ENCODE peak calls at places on chromosomes 6 and 20, in four cellular contexts. One of them, this sample, is unnamed.

GRCh38 chr20:49936153-49937022 is at the start of gene RNF114:
- DNase-seq in HepG2: peak; percentile 87
- DNase-seq in K562: peak; percentile 99
- DNase-seq in SK-N-SH: peak; percentile 100
- DNase-seq in this sample: peak; percentile 88

GRCh38 chr20:43981535-43981934 is 66.9 kb downstream of the TOX2 start:
- DNase-seq in SK-N-SH: no peak
- DNase-seq in K562: no peak
- DNase-seq in HepG2: no peak
- DNase-seq in this sample: no peak

GRCh38 chr6:94658929-94659328 is 918.4 kb upstream of the MANEA start:
- DNase-seq in SK-N-SH: no peak
- DNase-seq in HepG2: no peak
- DNase-seq in K562: no peak
- DNase-seq in this sample: no peak

GRCh38 chr6:117290173-117290834 is 24.9 kb downstream of the VGLL2 start:
- DNase-seq in HepG2: no peak
- DNase-seq in K562: no peak
- DNase-seq in SK-N-SH: no peak
- DNase-seq in this sample: no peak

GRCh38 chr6:7805828-7806227 is 79.9 kb downstream of the BMP6 start:
- DNase-seq in HepG2: no peak
- DNase-seq in SK-N-SH: no peak
- DNase-seq in K562: no peak
- DNase-seq in this sample: no peak

GRCh38 chr6:3119040-3119723 is 671 bp downstream of the BPHL start:
- DNase-seq in SK-N-SH: no peak
- DNase-seq in HepG2: peak; percentile 84
- DNase-seq in K562: no peak
- DNase-seq in this sample: no peak

GRCh38 chr6:44494011-44494501 is 106.5 kb downstream of the CDC5L start:
- DNase-seq in K562: peak; percentile 54
- DNase-seq in HepG2: peak; percentile 80
- DNase-seq in SK-N-SH: no peak
- DNase-seq in this sample: no peak

GRCh38 chr20:25672659-25673058 is 24.0 kb downstream of the ZNF337 start:
- DNase-seq in HepG2: no peak
- DNase-seq in SK-N-SH: no peak
- DNase-seq in K562: no peak
- DNase-seq in this sample: no peak

GRCh38 chr20:50019466-50020256 is 36.9 kb downstream of the SNAI1 start:
- DNase-seq in SK-N-SH: no peak
- DNase-seq in HepG2: no peak
- DNase-seq in K562: no peak
- DNase-seq in this sample: no peak

GRCh38 chr20:46089076-46089337 is 755 bp downstream of the NCOA5 start:
- DNase-seq in SK-N-SH: no peak
- DNase-seq in HepG2: peak; percentile 15
- DNase-seq in K562: no peak
- DNase-seq in this sample: no peak

GRCh38 chr6:170050591-170051041 is 240.3 kb downstream of the DLL1 start:
- DNase-seq in K562: no peak
- DNase-seq in SK-N-SH: no peak
- DNase-seq in HepG2: no peak
- DNase-seq in this sample: no peak

GRCh38 chr20:44695295-44696230 is 19.6 kb upstream of the CCN5 start:
- DNase-seq in SK-N-SH: no peak
- DNase-seq in K562: no peak
- DNase-seq in HepG2: no peak
- DNase-seq in this sample: no peak

GRCh38 chr6:91098006-91098405 is 511.1 kb upstream of the MAP3K7 start:
- DNase-seq in HepG2: no peak
- DNase-seq in K562: no peak
- DNase-seq in SK-N-SH: no peak
- DNase-seq in this sample: no peak

GRCh38 chr6:149454405-149454848 is 30.4 kb downstream of the ZC3H12D start:
- DNase-seq in SK-N-SH: peak; percentile 56
- DNase-seq in K562: no peak
- DNase-seq in HepG2: no peak
- DNase-seq in this sample: no peak

GRCh38 chr20:23296841-23297701 is 53.5 kb upstream of the NXT1 start:
- DNase-seq in SK-N-SH: no peak
- DNase-seq in K562: no peak
- DNase-seq in HepG2: no peak
- DNase-seq in this sample: no peak

GRCh38 chr20:48286571-48287551 is 501.6 kb upstream of the SULF2 start:
- DNase-seq in SK-N-SH: peak; percentile 37
- DNase-seq in K562: no peak
- DNase-seq in HepG2: peak; percentile 63
- DNase-seq in this sample: no peak

GRCh38 chr6:37365791-37366190 is 12.0 kb downstream of the RNF8 start:
- DNase-seq in SK-N-SH: peak; percentile 37
- DNase-seq in HepG2: peak; percentile 42
- DNase-seq in K562: no peak
- DNase-seq in this sample: no peak

GRCh38 chr20:35823147-35823546 is 51.3 kb downstream of the PHF20 start:
- DNase-seq in HepG2: no peak
- DNase-seq in SK-N-SH: no peak
- DNase-seq in K562: peak; percentile 38
- DNase-seq in this sample: no peak

GRCh38 chr6:92047886-92048285 is 1371.5 kb downstream of the EPHA7 start:
- DNase-seq in K562: no peak
- DNase-seq in HepG2: no peak
- DNase-seq in SK-N-SH: no peak
- DNase-seq in this sample: no peak

GRCh38 chr6:33761922-33762629 is 15.4 kb upstream of the IP6K3 start:
- DNase-seq in K562: peak; percentile 87
- DNase-seq in SK-N-SH: peak; percentile 71
- DNase-seq in HepG2: peak; percentile 87
- DNase-seq in this sample: peak; percentile 66

GRCh38 chr6:139482184-139482751 is 107.8 kb upstream of the CITED2 start:
- DNase-seq in SK-N-SH: no peak
- DNase-seq in K562: no peak
- DNase-seq in HepG2: no peak
- DNase-seq in this sample: no peak

GRCh38 chr6:106730672-106731071 is 101.3 kb downstream of the QRSL1 start:
- DNase-seq in HepG2: no peak
- DNase-seq in K562: no peak
- DNase-seq in SK-N-SH: no peak
- DNase-seq in this sample: no peak

GRCh38 chr20:54335299-54335698 is 127.4 kb downstream of the PFDN4 start:
- DNase-seq in SK-N-SH: no peak
- DNase-seq in K562: no peak
- DNase-seq in HepG2: no peak
- DNase-seq in this sample: no peak

GRCh38 chr6:27623103-27623502 is 150.2 kb upstream of the ZNF184 start:
- DNase-seq in K562: no peak
- DNase-seq in SK-N-SH: no peak
- DNase-seq in HepG2: no peak
- DNase-seq in this sample: no peak

GRCh38 chr6:64483956-64484499 is 848.4 kb downstream of the PHF3 start:
- DNase-seq in K562: no peak
- DNase-seq in HepG2: no peak
- DNase-seq in SK-N-SH: no peak
- DNase-seq in this sample: no peak

GRCh38 chr20:33232486-33233072 is 3.2 kb upstream of the BPIFA1 start:
- DNase-seq in SK-N-SH: no peak
- DNase-seq in K562: no peak
- DNase-seq in HepG2: no peak
- DNase-seq in this sample: no peak

GRCh38 chr6:111239455-111239854 is 152.2 kb downstream of the SLC16A10 start:
- DNase-seq in SK-N-SH: no peak
- DNase-seq in HepG2: no peak
- DNase-seq in K562: no peak
- DNase-seq in this sample: no peak

GRCh38 chr6:153092082-153093013 is 38.7 kb downstream of the RGS17 start:
- DNase-seq in SK-N-SH: no peak
- DNase-seq in K562: no peak
- DNase-seq in HepG2: no peak
- DNase-seq in this sample: no peak

GRCh38 chr6:125310994-125311649 is 9.4 kb upstream of the HDDC2 start:
- DNase-seq in SK-N-SH: peak; percentile 49
- DNase-seq in HepG2: peak; percentile 68
- DNase-seq in K562: peak; percentile 50
- DNase-seq in this sample: no peak

GRCh38 chr6:32692019-32692418 is 25.6 kb upstream of the HLA-DQB1 start:
- DNase-seq in SK-N-SH: no peak
- DNase-seq in K562: no peak
- DNase-seq in HepG2: peak; percentile 35
- DNase-seq in this sample: no peak

GRCh38 chr6:138374230-138374629 is 3.5 kb upstream of the SMIM28 start:
- DNase-seq in HepG2: no peak
- DNase-seq in K562: no peak
- DNase-seq in SK-N-SH: no peak
- DNase-seq in this sample: no peak

GRCh38 chr6:13624871-13625288 is 9.7 kb downstream of the NOL7 start:
- DNase-seq in SK-N-SH: peak; percentile 53
- DNase-seq in HepG2: peak; percentile 65
- DNase-seq in K562: peak; percentile 57
- DNase-seq in this sample: peak; percentile 19

GRCh38 chr20:17615645-17616479 is 46.0 kb downstream of the DSTN start:
- DNase-seq in K562: no peak
- DNase-seq in HepG2: no peak
- DNase-seq in SK-N-SH: peak; percentile 9
- DNase-seq in this sample: no peak

GRCh38 chr6:151693366-151693765 is 114.1 kb upstream of the ESR1 start:
- DNase-seq in K562: no peak
- DNase-seq in HepG2: no peak
- DNase-seq in SK-N-SH: no peak
- DNase-seq in this sample: no peak

GRCh38 chr6:170130201-170130621 is 160.7 kb downstream of the DLL1 start:
- DNase-seq in HepG2: no peak
- DNase-seq in SK-N-SH: no peak
- DNase-seq in K562: no peak
- DNase-seq in this sample: no peak

GRCh38 chr6:26213334-26214075 is 126.3 kb downstream of the HFE start:
- DNase-seq in SK-N-SH: no peak
- DNase-seq in K562: no peak
- DNase-seq in HepG2: no peak
- DNase-seq in this sample: no peak

GRCh38 chr6:169185692-169186485 is 67.8 kb downstream of the THBS2 start:
- DNase-seq in SK-N-SH: no peak
- DNase-seq in K562: no peak
- DNase-seq in HepG2: no peak
- DNase-seq in this sample: no peak

DNA sequence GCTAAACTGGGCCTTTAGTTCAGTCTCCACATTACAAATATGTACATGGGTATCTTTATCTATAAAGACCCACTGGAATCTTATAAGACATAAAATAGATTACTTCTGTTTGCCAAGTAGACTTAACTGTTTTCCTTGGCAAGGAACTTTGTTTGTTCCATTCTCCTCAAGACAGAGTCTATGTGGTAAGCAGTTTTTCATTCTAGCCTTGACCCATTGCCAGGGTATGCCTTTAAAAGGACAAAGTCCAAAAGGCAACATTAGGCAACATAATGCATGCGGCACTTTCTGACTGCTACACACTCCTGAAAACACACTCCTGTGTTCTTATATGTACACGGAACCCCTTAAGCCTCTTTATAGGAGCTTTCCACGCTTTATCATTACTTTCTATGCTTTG is 20.4 kb downstream of the VNN1 start:
- DNase-seq in HepG2: no peak
- DNase-seq in K562: no peak
- DNase-seq in SK-N-SH: no peak
- DNase-seq in this sample: no peak
- TF ChIP-seq FOXJ3 in HepG2: no peak
- TF ChIP-seq FOXJ3 in K562: no peak
- TF ChIP-seq FOXJ3 in SK-N-SH: no peak
- TF ChIP-seq FOXJ3 in this sample: no peak

DNA sequence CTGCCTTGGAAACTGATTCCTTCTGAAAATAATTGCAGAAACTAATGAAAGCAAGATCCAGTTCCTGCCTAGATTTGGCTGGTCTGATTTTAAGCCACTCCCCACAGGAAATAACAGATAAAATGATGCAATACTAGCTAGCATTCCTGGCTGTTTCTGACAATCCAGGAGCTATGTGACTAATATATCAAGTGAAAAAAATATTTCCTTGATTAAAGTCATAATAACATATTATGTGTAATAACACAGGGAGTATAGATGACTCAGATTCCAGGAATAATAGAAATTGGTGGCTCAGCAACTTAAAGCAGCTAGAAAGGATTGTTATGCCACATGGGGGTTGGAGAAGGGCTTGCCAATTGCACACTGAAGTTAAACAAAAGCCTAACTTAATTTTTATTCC is 182.7 kb upstream of the SALL4 start:
- DNase-seq in K562: no peak
- DNase-seq in HepG2: peak; percentile 54
- DNase-seq in SK-N-SH: peak; percentile 60
- DNase-seq in this sample: no peak
- TF ChIP-seq FOXJ3 in K562: no peak
- TF ChIP-seq FOXJ3 in HepG2: no peak
- TF ChIP-seq FOXJ3 in SK-N-SH: no peak
- TF ChIP-seq FOXJ3 in this sample: no peak

GRCh38 chr6:128487746-128488145 is 32.7 kb downstream of the PTPRK start:
- DNase-seq in HepG2: no peak
- DNase-seq in K562: no peak
- DNase-seq in SK-N-SH: no peak
- DNase-seq in this sample: no peak

GRCh38 chr6:128483472-128484135 is 36.8 kb downstream of the PTPRK start:
- DNase-seq in SK-N-SH: no peak
- DNase-seq in K562: no peak
- DNase-seq in HepG2: no peak
- DNase-seq in this sample: no peak

GRCh38 chr6:128491041-128491642 is 29.3 kb downstream of the PTPRK start:
- DNase-seq in SK-N-SH: no peak
- DNase-seq in K562: no peak
- DNase-seq in HepG2: peak; percentile 66
- DNase-seq in this sample: no peak

GRCh38 chr6:128482642-128483041 is 37.8 kb downstream of the PTPRK start:
- DNase-seq in SK-N-SH: no peak
- DNase-seq in HepG2: no peak
- DNase-seq in K562: no peak
- DNase-seq in this sample: no peak

DNA sequence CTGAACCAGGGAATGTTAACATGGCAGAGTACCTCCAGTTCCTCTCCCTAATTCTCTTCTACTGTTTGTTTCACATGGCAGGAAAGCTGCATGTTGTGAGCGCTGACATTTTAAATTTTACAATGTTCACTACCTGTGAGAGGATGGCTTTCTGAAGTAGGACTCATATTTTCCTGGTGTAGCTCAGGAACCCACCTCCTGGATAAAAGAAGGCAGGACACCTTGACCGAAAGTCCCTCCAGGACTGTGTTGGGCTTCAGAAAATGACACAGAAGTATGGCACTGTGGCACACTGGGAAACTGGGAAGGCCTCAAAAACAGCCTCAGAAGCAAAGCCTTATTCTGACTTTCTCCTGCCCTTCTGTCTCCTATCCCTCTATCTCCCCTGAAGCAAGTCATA is 33.3 kb downstream of the PTPRK start:
- DNase-seq in SK-N-SH: no peak
- DNase-seq in HepG2: peak; percentile 46
- DNase-seq in K562: no peak
- DNase-seq in this sample: peak; percentile 14
- TF ChIP-seq FOXJ3 in SK-N-SH: no peak
- TF ChIP-seq FOXJ3 in HepG2: no peak
- TF ChIP-seq FOXJ3 in K562: no peak
- TF ChIP-seq FOXJ3 in this sample: no peak

GRCh38 chr6:130513770-130514169 is 148.0 kb downstream of the TMEM200A start:
- DNase-seq in K562: no peak
- DNase-seq in HepG2: no peak
- DNase-seq in SK-N-SH: no peak
- DNase-seq in this sample: no peak
- TF ChIP-seq FOXJ3 in K562: no peak
- TF ChIP-seq FOXJ3 in HepG2: no peak
- TF ChIP-seq FOXJ3 in SK-N-SH: no peak
- TF ChIP-seq FOXJ3 in this sample: no peak

This sample was measured in WTC11.